ENCODE peak calls at places on chromosome 2, in nine cellular contexts. E is GM04504; N is AG04449; S is DMS153; R is EL; M is stimulated activated CD8-positive, alpha-beta memory T cell treated with anti-CD3 and anti-CD28 coated beads, Interleukin-7, amount 100 ng/mL, for 48 hours; T is aorta; Z is endodermal cell; W is caudate nucleus. V is an unnamed sample.

GRCh38 chr2:132478669-132479068 is 62.1 kb downstream of the GPR39 start:
- DNase-seq in E (no peak), N (no peak), S (peak; percentile 41), R (no peak), M (no peak), T (no peak), Z (no peak), W (no peak), V (no peak)

GRCh38 chr2:88563134-88563533 is 64.1 kb downstream of the EIF2AK3 start:
- DNase-seq in E (no peak), N (no peak), S (no peak), R (no peak), M (no peak), T (no peak), Z (no peak), W (no peak), V (no peak)

GRCh38 chr2:198314559-198315153 is 510.3 kb downstream of the PLCL1 start:
- DNase-seq in E (peak; percentile 30), N (peak; percentile 31), S (peak; percentile 51), R (peak; percentile 47), M (no peak), T (no peak), Z (no peak), W (no peak), V (peak; percentile 48)

GRCh38 chr2:231348703-231349373 is 46.7 kb upstream of the B3GNT7 start:
- DNase-seq in E (no peak), N (no peak), S (no peak), R (no peak), M (no peak), T (no peak), Z (peak; percentile 7), W (peak; percentile 47), V (no peak)

GRCh38 chr2:135657806-135658582 is 83.7 kb upstream of the UBXN4 start:
- DNase-seq in E (no peak), N (no peak), S (no peak), R (no peak), M (peak; percentile 30), T (no peak), Z (no peak), W (no peak), V (no peak)

GRCh38 chr2:72278046-72278445 is 130.4 kb upstream of the CYP26B1 start:
- DNase-seq in E (no peak), N (peak; percentile 36), S (no peak), R (peak; percentile 56), M (no peak), T (no peak), Z (no peak), W (no peak), V (peak; percentile 67)

GRCh38 chr2:234994340-234995321 is 42.8 kb downstream of the SH3BP4 start:
- DNase-seq in E (no peak), N (no peak), S (no peak), R (no peak), M (no peak), T (no peak), Z (peak; percentile 60), W (no peak), V (no peak)

GRCh38 chr2:1656961-1657841 is 87.1 kb downstream of the PXDN start:
- DNase-seq in E (no peak), N (no peak), S (no peak), R (no peak), M (no peak), T (no peak), Z (peak; percentile 86), W (no peak), V (no peak)

GRCh38 chr2:195820373-195820772 is 163.3 kb downstream of the SLC39A10 start:
- DNase-seq in E (peak; percentile 22), N (no peak), S (no peak), R (peak; percentile 70), M (no peak), T (no peak), Z (no peak), W (no peak), V (peak; percentile 85)

GRCh38 chr2:172440795-172441194 is 13.4 kb downstream of the ITGA6 start:
- DNase-seq in E (no peak), N (no peak), S (no peak), R (no peak), M (no peak), T (no peak), Z (no peak), W (no peak), V (no peak)

GRCh38 chr2:196640031-196640548 is 575 bp downstream of the CCDC150 start:
- DNase-seq in E (no peak), N (no peak), S (no peak), R (peak; percentile 4), M (no peak), T (no peak), Z (no peak), W (no peak), V (no peak)

GRCh38 chr2:10678225-10678624 is 11.6 kb downstream of the NOL10 start:
- DNase-seq in E (no peak), N (no peak), S (no peak), R (no peak), M (no peak), T (no peak), Z (no peak), W (no peak), V (no peak)

GRCh38 chr2:157845081-157845480 is 31.0 kb downstream of the ACVR1 start:
- DNase-seq in E (no peak), N (no peak), S (no peak), R (no peak), M (no peak), T (no peak), Z (no peak), W (no peak), V (no peak)